ENCODE peak calls at places on chromosomes 11 and 22, in eight cellular contexts. L is transverse colon, A is GM23338, J is HCT116, U is esophagus muscularis mucosa, D is K562, N is endothelial cell of umbilical vein, E is breast epithelium. S is an unnamed sample.

GRCh38 chr11:74681686-74682651 is 49.3 kb downstream of the CHRDL2 start:
- DNase-seq in L (peak), A (no peak), J (no peak), U (no peak), D (no peak), N (no peak), E (peak), S (peak)

GRCh38 chr11:128210148-128210940 is 377.0 kb downstream of the ETS1 start:
- DNase-seq in L (peak), A (peak), J (peak), U (no peak), D (no peak), N (peak), E (no peak), S (no peak)

GRCh38 chr22:45726081-45726480 is 54.4 kb downstream of the ATXN10 start:
- DNase-seq in L (no peak), A (no peak), J (no peak), U (no peak), D (no peak), N (no peak), E (no peak), S (no peak)

GRCh38 chr11:77200351-77200750 is 72.3 kb downstream of the MYO7A start:
- DNase-seq in L (no peak), A (no peak), J (no peak), U (no peak), D (no peak), N (no peak), E (no peak), S (no peak)

GRCh38 chr11:17014774-17015638 is 792 bp upstream of the PLEKHA7 start:
- DNase-seq in L (peak), A (peak), J (peak), U (no peak), D (peak), N (peak), E (no peak), S (no peak)

GRCh38 chr11:114082415-114082748 is 22.9 kb downstream of the ZBTB16 start:
- DNase-seq in L (no peak), A (no peak), J (no peak), U (no peak), D (no peak), N (no peak), E (no peak), S (no peak)

GRCh38 chr22:44971651-44972362 is 38.0 kb downstream of the PHF21B start:
- DNase-seq in L (no peak), A (no peak), J (no peak), U (no peak), D (no peak), N (no peak), E (no peak), S (no peak)

GRCh38 chr11:66015936-66016792 is 4.4 kb downstream of the CST6 start:
- DNase-seq in L (no peak), A (no peak), J (no peak), U (no peak), D (no peak), N (no peak), E (no peak), S (no peak)

GRCh38 chr11:116492600-116492999 is 280.2 kb downstream of the BUD13 start:
- DNase-seq in L (no peak), A (no peak), J (no peak), U (no peak), D (no peak), N (no peak), E (no peak), S (no peak)

GRCh38 chr22:18076060-18076497 is 1.7 kb upstream of the PEX26 start:
- DNase-seq in L (peak), A (peak), J (peak), U (no peak), D (peak), N (peak), E (no peak), S (no peak)

GRCh38 chr11:45073575-45074225 is 72.7 kb upstream of the PRDM11 start:
- DNase-seq in L (no peak), A (no peak), J (no peak), U (no peak), D (no peak), N (no peak), E (no peak), S (no peak)

GRCh38 chr11:11025087-11025486 is 167.2 kb upstream of the ZBED5 start:
- DNase-seq in L (no peak), A (no peak), J (no peak), U (no peak), D (no peak), N (peak), E (no peak), S (no peak)

GRCh38 chr11:75103380-75104026 is 6.8 kb upstream of the OR2AT4 start:
- DNase-seq in L (no peak), A (no peak), J (no peak), U (no peak), D (peak), N (no peak), E (no peak), S (no peak)

GRCh38 chr11:107928767-107929507 is 689 bp downstream of the RAB39A start:
- DNase-seq in L (peak), A (peak), J (no peak), U (no peak), D (no peak), N (no peak), E (no peak), S (no peak)

GRCh38 chr11:16336721-16337120 is 19.6 kb downstream of the SOX6 start:
- DNase-seq in L (no peak), A (no peak), J (no peak), U (no peak), D (no peak), N (no peak), E (no peak), S (no peak)

GRCh38 chr11:9700105-9700801 is 36.4 kb downstream of the SWAP70 start:
- DNase-seq in L (no peak), A (no peak), J (no peak), U (no peak), D (no peak), N (peak), E (no peak), S (no peak)

GRCh38 chr11:69109101-69109500 is 46.6 kb upstream of the SMIM38 start:
- DNase-seq in L (no peak), A (no peak), J (no peak), U (no peak), D (no peak), N (no peak), E (no peak), S (no peak)

GRCh38 chr11:86370922-86371614 is 3.6 kb upstream of the CCDC81 start:
- DNase-seq in L (no peak), A (peak), J (no peak), U (no peak), D (no peak), N (peak), E (no peak), S (no peak)

GRCh38 chr22:42814616-42815015 is 42.5 kb downstream of the ARFGAP3 start:
- DNase-seq in L (no peak), A (no peak), J (no peak), U (no peak), D (no peak), N (no peak), E (no peak), S (no peak)

GRCh38 chr11:134712228-134713145 is 300.4 kb upstream of the B3GAT1 start:
- DNase-seq in L (no peak), A (peak), J (no peak), U (peak), D (peak), N (no peak), E (no peak), S (no peak)

GRCh38 chr22:45575173-45575572 is 72.5 kb downstream of the FBLN1 start:
- DNase-seq in L (no peak), A (no peak), J (no peak), U (no peak), D (no peak), N (no peak), E (no peak), S (no peak)

GRCh38 chr22:23715811-23716355 is 25.1 kb downstream of the RGL4 start:
- DNase-seq in L (no peak), A (no peak), J (no peak), U (no peak), D (no peak), N (no peak), E (peak), S (no peak)

GRCh38 chr11:59680287-59681154 is 11.7 kb upstream of the PATL1 start:
- DNase-seq in L (peak), A (peak), J (peak), U (no peak), D (peak), N (peak), E (no peak), S (no peak)

GRCh38 chr11:30412509-30412908 is 89.6 kb downstream of the ARL14EP start:
- DNase-seq in L (no peak), A (no peak), J (no peak), U (no peak), D (no peak), N (no peak), E (no peak), S (no peak)

GRCh38 chr11:952406-953385 is 27.0 kb downstream of the AP2A2 start:
- DNase-seq in L (peak), A (no peak), J (no peak), U (no peak), D (no peak), N (no peak), E (no peak), S (no peak)

GRCh38 chr11:28674432-28675076 is 566.4 kb downstream of the METTL15 start:
- DNase-seq in L (no peak), A (peak), J (peak), U (no peak), D (no peak), N (peak), E (no peak), S (no peak)

GRCh38 chr22:35134637-35135036 is 68.7 kb downstream of the ISX start:
- DNase-seq in L (peak), A (no peak), J (no peak), U (no peak), D (peak), N (no peak), E (no peak), S (no peak)

GRCh38 chr22:24926849-24927579 is 19.5 kb downstream of the LHFPL7 start:
- DNase-seq in L (no peak), A (no peak), J (no peak), U (no peak), D (no peak), N (peak), E (no peak), S (no peak)

GRCh38 chr22:26398741-26399153 is 30.3 kb upstream of the ASPHD2 start:
- DNase-seq in L (peak), A (peak), J (peak), U (no peak), D (peak), N (peak), E (no peak), S (no peak)

GRCh38 chr11:27506200-27507182 is at the start of gene LIN7C:
- DNase-seq in L (peak), A (peak), J (peak), U (peak), D (peak), N (peak), E (peak), S (peak)
- TF ChIP-seq POLR2AphosphoS5 in L (peak), A (peak), J (peak), U (peak), D (peak), N (peak), E (peak), S (peak)

GRCh38 chr22:34019190-34019845 is 99.0 kb upstream of the LARGE1 start:
- DNase-seq in L (no peak), A (peak), J (no peak), U (peak), D (no peak), N (no peak), E (no peak), S (no peak)
- TF ChIP-seq POLR2AphosphoS5 in L (no peak), A (no peak), J (no peak), U (no peak), D (no peak), N (no peak), E (no peak), S (no peak)

GRCh38 chr11:132734217-132734616 is 798.1 kb downstream of the OPCML start:
- DNase-seq in L (no peak), A (no peak), J (no peak), U (no peak), D (no peak), N (no peak), E (no peak), S (no peak)
- TF ChIP-seq POLR2AphosphoS5 in L (no peak), A (no peak), J (no peak), U (no peak), D (no peak), N (no peak), E (no peak), S (no peak)

GRCh38 chr22:36811094-36811797 is 5.6 kb downstream of the PVALB start:
- DNase-seq in L (no peak), A (no peak), J (no peak), U (no peak), D (no peak), N (no peak), E (no peak), S (no peak)

GRCh38 chr22:36809351-36809750 is 7.5 kb downstream of the PVALB start:
- DNase-seq in L (no peak), A (no peak), J (no peak), U (no peak), D (no peak), N (no peak), E (no peak), S (no peak)

GRCh38 chr22:36807627-36808026 is 9.2 kb downstream of the PVALB start:
- DNase-seq in L (no peak), A (peak), J (no peak), U (no peak), D (no peak), N (no peak), E (no peak), S (no peak)

GRCh38 chr22:36806824-36807223 is 10.0 kb downstream of the PVALB start:
- DNase-seq in L (no peak), A (no peak), J (no peak), U (no peak), D (no peak), N (no peak), E (no peak), S (no peak)

GRCh38 chr22:36808611-36809344 is 8.1 kb downstream of the PVALB start:
- DNase-seq in L (no peak), A (no peak), J (no peak), U (no peak), D (no peak), N (no peak), E (no peak), S (no peak)
- TF ChIP-seq POLR2AphosphoS5 in L (no peak), A (no peak), J (no peak), U (no peak), D (no peak), N (no peak), E (no peak), S (no peak)